ENCODE peak calls at places on chromosomes 1 and 21, in eight cellular contexts. Z is HCT116, S is kidney epithelial cell, U is Caco-2, W is GM12865, C is astrocyte of the cerebellum, P is HFF-Myc, K is cardiac fibroblast. O is an unnamed sample.

GRCh38 chr1:65177457-65177856 is 29.5 kb downstream of the AK4 start:
- DNase-seq in Z (peak), S (peak), U (no peak), W (no peak), C (peak), P (no peak), K (peak), O (no peak)

GRCh38 chr1:109901508-109902145 is 9.0 kb upstream of the CSF1 start:
- DNase-seq in Z (no peak), S (no peak), U (no peak), W (peak), C (no peak), P (no peak), K (no peak), O (peak)

GRCh38 chr1:32895325-32896215 is 5.6 kb downstream of the TMEM54 start:
- DNase-seq in Z (no peak), S (no peak), U (no peak), W (no peak), C (no peak), P (no peak), K (no peak), O (no peak)

GRCh38 chr1:203800001-203800400 is 4.6 kb downstream of the ZBED6 start:
- DNase-seq in Z (no peak), S (no peak), U (no peak), W (no peak), C (no peak), P (no peak), K (no peak), O (no peak)

GRCh38 chr1:162166934-162167615 is 97.6 kb downstream of the NOS1AP start:
- DNase-seq in Z (no peak), S (no peak), U (no peak), W (no peak), C (no peak), P (no peak), K (no peak), O (no peak)

GRCh38 chr1:173445656-173446055 is 31.5 kb upstream of the PRDX6 start:
- DNase-seq in Z (no peak), S (no peak), U (no peak), W (no peak), C (no peak), P (no peak), K (no peak), O (no peak)

GRCh38 chr21:46185717-46186116 is 1.5 kb upstream of the SPATC1L start:
- DNase-seq in Z (no peak), S (no peak), U (no peak), W (no peak), C (no peak), P (no peak), K (no peak), O (no peak)

GRCh38 chr1:170562644-170563338 is 30.8 kb downstream of the GORAB start:
- DNase-seq in Z (peak), S (peak), U (no peak), W (peak), C (peak), P (peak), K (peak), O (no peak)

GRCh38 chr1:11406845-11407244 is 72.1 kb upstream of the DISP3 start:
- DNase-seq in Z (no peak), S (no peak), U (no peak), W (peak), C (no peak), P (no peak), K (no peak), O (no peak)

GRCh38 chr1:232987046-232987445 is 36.6 kb downstream of the NTPCR start:
- DNase-seq in Z (no peak), S (no peak), U (no peak), W (no peak), C (no peak), P (no peak), K (no peak), O (no peak)

GRCh38 chr1:43799656-43800629 is 92.6 kb downstream of the ST3GAL3 start:
- DNase-seq in Z (no peak), S (no peak), U (no peak), W (no peak), C (peak), P (peak), K (peak), O (no peak)

GRCh38 chr1:194802572-194802971 is 1616.2 kb upstream of the B3GALT2 start:
- DNase-seq in Z (no peak), S (no peak), U (no peak), W (no peak), C (no peak), P (no peak), K (no peak), O (no peak)

GRCh38 chr1:204294371-204294770 is 65.4 kb downstream of the PLEKHA6 start:
- DNase-seq in Z (no peak), S (no peak), U (no peak), W (no peak), C (peak), P (peak), K (peak), O (peak)

GRCh38 chr1:111801071-111801850 is 45.6 kb downstream of the DDX20 start:
- DNase-seq in Z (no peak), S (no peak), U (no peak), W (no peak), C (no peak), P (no peak), K (no peak), O (no peak)

GRCh38 chr1:8889925-8890785 is 11.7 kb upstream of the ENO1 start:
- DNase-seq in Z (peak), S (no peak), U (no peak), W (no peak), C (peak), P (no peak), K (peak), O (peak)

GRCh38 chr1:229221106-229222019 is 49.5 kb upstream of the RAB4A start:
- DNase-seq in Z (no peak), S (no peak), U (peak), W (no peak), C (peak), P (no peak), K (peak), O (peak)

GRCh38 chr1:205567716-205568115 is 63.2 kb downstream of the CDK18 start:
- DNase-seq in Z (no peak), S (no peak), U (peak), W (no peak), C (no peak), P (no peak), K (no peak), O (no peak)

GRCh38 chr1:207335695-207336363 is 14.4 kb downstream of the CD55 start:
- DNase-seq in Z (no peak), S (no peak), U (no peak), W (peak), C (no peak), P (no peak), K (no peak), O (no peak)

GRCh38 chr1:197127513-197127912 is 19.0 kb downstream of the ASPM start:
- DNase-seq in Z (no peak), S (no peak), U (no peak), W (no peak), C (no peak), P (no peak), K (peak), O (no peak)

GRCh38 chr1:240031009-240031408 is 60.7 kb upstream of the FMN2 start:
- DNase-seq in Z (no peak), S (peak), U (no peak), W (no peak), C (peak), P (peak), K (peak), O (no peak)

GRCh38 chr21:34078915-34079314 is 5.5 kb downstream of the MRPS6 start:
- DNase-seq in Z (no peak), S (no peak), U (no peak), W (no peak), C (no peak), P (no peak), K (no peak), O (no peak)

GRCh38 chr1:207824691-207825090 is 72.8 kb downstream of the CD46 start:
- DNase-seq in Z (no peak), S (no peak), U (peak), W (peak), C (no peak), P (no peak), K (peak), O (no peak)

GRCh38 chr1:224615861-224616760 is at the start of gene CNIH3:
- DNase-seq in Z (no peak), S (no peak), U (peak), W (no peak), C (peak), P (peak), K (peak), O (no peak)

GRCh38 chr1:247111259-247111635 is 7.1 kb upstream of the ZNF669 start:
- DNase-seq in Z (no peak), S (no peak), U (no peak), W (no peak), C (no peak), P (no peak), K (no peak), O (no peak)

GRCh38 chr1:244306544-244306943 is 145.2 kb downstream of the ADSS2 start:
- DNase-seq in Z (no peak), S (no peak), U (no peak), W (no peak), C (no peak), P (no peak), K (no peak), O (no peak)

GRCh38 chr1:23478896-23479790 is 4.8 kb downstream of the ASAP3 start:
- DNase-seq in Z (no peak), S (no peak), U (peak), W (no peak), C (no peak), P (no peak), K (peak), O (peak)

GRCh38 chr21:44951186-44951915 is 11.5 kb downstream of the SLX9 start:
- DNase-seq in Z (no peak), S (no peak), U (no peak), W (no peak), C (no peak), P (no peak), K (no peak), O (no peak)

GRCh38 chr1:247102381-247102780 is 1.8 kb downstream of the ZNF669 start:
- DNase-seq in Z (no peak), S (no peak), U (no peak), W (no peak), C (no peak), P (no peak), K (peak), O (no peak)

GRCh38 chr1:150012611-150013010 is 2.1 kb upstream of the OTUD7B start:
- DNase-seq in Z (no peak), S (no peak), U (no peak), W (no peak), C (no peak), P (no peak), K (no peak), O (no peak)

GRCh38 chr21:26112127-26112742 is 58.3 kb downstream of the APP start:
- DNase-seq in Z (no peak), S (no peak), U (no peak), W (peak), C (no peak), P (no peak), K (peak), O (no peak)

GRCh38 chr1:69172003-69173000 is 395.4 kb upstream of the LRRC7 start:
- DNase-seq in Z (no peak), S (no peak), U (no peak), W (no peak), C (no peak), P (no peak), K (peak), O (no peak)

GRCh38 chr1:59486595-59486994 is 189.7 kb downstream of the FGGY start:
- DNase-seq in Z (no peak), S (no peak), U (no peak), W (no peak), C (no peak), P (no peak), K (peak), O (no peak)

GRCh38 chr1:20073247-20073646 is 3.3 kb downstream of the PLA2G5 start:
- DNase-seq in Z (no peak), S (no peak), U (no peak), W (no peak), C (no peak), P (no peak), K (no peak), O (no peak)

GRCh38 chr1:214840366-214840765 is 237.4 kb downstream of the CENPF start:
- DNase-seq in Z (no peak), S (peak), U (no peak), W (no peak), C (peak), P (no peak), K (no peak), O (no peak)

GRCh38 chr21:26130249-26130896 is 40.2 kb downstream of the APP start:
- DNase-seq in Z (no peak), S (no peak), U (no peak), W (no peak), C (no peak), P (no peak), K (peak), O (no peak)

GRCh38 chr1:171251042-171251740 is 2.9 kb downstream of the FMO1 start:
- DNase-seq in Z (peak), S (no peak), U (no peak), W (peak), C (no peak), P (no peak), K (no peak), O (no peak)

GRCh38 chr1:27787895-27788294 is 14.9 kb downstream of the STX12 start:
- DNase-seq in Z (no peak), S (no peak), U (no peak), W (no peak), C (peak), P (no peak), K (peak), O (no peak)

GRCh38 chr1:67937010-67937409 is 103.7 kb upstream of the GNG12 start:
- DNase-seq in Z (no peak), S (no peak), U (no peak), W (no peak), C (no peak), P (no peak), K (no peak), O (no peak)

GRCh38 chr1:25758466-25759070 is 41.4 kb upstream of the SELENON start:
- DNase-seq in Z (no peak), S (no peak), U (no peak), W (no peak), C (no peak), P (no peak), K (no peak), O (no peak)

GRCh38 chr1:103911450-103911849 is 161.8 kb downstream of the AMY1C start:
- DNase-seq in Z (no peak), S (no peak), U (no peak), W (no peak), C (no peak), P (no peak), K (no peak), O (no peak)

DNA sequence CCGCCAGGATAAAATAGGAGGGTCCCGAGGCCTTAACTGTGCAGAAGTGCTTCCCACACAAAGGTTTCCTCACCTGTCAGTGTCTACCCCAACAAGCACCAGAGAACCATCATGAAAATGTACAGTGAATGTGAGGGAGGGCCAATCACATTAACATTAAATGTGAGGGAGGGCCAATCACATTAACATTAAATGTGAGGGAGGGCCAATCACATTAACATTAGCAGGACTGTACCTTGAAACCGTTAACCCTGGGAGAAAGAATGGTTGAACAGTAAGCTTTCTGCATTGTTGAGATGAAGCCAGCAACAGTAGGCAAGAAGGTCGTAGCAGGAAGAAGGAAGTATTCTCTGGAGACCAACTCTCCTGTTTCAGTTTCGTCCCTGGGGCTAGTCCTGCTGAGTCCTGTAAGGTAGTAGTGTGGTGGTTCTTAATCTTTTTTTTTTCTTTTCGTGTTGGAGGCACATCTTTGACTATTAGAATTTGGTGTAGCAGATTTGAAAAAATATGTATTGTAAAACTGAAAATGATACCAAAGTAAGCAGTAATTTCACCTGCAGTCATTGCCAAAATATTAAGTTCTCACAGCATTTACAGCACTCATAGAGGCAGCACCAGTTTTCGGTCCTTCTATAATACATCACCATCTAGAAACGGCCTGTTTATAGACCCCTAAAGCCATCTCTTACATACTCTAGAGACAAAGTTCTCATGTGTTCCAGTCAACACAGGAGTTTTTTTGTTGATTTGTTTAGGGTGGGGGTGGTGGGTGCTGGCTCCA is 98.6 kb upstream of the PPP2R5A start:
- DNase-seq in Z (no peak), S (no peak), U (no peak), W (peak), C (no peak), P (no peak), K (peak), O (no peak)
- H3K4me3 ChIP-seq in Z (no peak), S (no peak), U (no peak), W (no peak), C (no peak), P (no peak), K (no peak), O (no peak)

GRCh38 chr1:3856923-3857790 is at the start of the genes CEP104 and DFFB:
- DNase-seq in Z (peak), S (peak), U (peak), W (peak), C (peak), P (peak), K (peak), O (peak)
- TF ChIP-seq CTCF in Z (peak), S (peak), U (no peak), W (peak), C (no peak), P (no peak), K (no peak), O (peak)

DNA sequence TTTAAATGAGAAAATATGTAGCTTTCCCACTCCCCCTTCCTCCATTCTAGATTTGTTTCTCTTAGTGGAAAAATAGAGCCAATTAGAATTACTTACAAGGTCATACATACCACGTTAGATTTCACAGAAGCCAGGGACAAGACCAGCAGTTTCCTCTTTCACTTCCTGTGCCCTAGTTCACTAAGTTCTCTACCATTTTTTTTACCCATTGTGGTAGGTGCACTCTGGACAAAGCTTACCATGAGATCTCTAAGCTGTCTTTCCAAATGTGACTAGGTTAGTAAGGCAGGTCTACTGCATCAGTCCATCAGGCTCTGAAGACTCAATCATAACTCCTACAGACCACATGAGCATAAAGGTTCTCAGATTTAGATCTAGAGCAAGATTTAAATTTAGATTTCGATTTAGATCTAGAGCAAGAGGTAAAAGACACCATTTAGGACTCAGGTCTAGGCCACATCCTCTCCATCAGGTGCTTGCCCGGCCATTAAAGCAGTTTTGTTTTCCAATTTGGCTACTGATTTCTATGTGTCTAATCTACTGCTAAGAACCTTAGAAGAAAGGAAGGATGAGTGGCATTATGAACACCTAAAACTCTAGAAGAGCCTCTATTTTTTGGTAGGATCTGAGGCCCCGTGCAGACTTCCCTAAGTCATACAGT is 235.3 kb downstream of the FAF1 start:
- DNase-seq in Z (no peak), S (no peak), U (no peak), W (peak), C (no peak), P (no peak), K (no peak), O (no peak)
- H3K4me3 ChIP-seq in Z (no peak), S (no peak), U (no peak), W (no peak), C (no peak), P (no peak), K (no peak), O (no peak)

DNA sequence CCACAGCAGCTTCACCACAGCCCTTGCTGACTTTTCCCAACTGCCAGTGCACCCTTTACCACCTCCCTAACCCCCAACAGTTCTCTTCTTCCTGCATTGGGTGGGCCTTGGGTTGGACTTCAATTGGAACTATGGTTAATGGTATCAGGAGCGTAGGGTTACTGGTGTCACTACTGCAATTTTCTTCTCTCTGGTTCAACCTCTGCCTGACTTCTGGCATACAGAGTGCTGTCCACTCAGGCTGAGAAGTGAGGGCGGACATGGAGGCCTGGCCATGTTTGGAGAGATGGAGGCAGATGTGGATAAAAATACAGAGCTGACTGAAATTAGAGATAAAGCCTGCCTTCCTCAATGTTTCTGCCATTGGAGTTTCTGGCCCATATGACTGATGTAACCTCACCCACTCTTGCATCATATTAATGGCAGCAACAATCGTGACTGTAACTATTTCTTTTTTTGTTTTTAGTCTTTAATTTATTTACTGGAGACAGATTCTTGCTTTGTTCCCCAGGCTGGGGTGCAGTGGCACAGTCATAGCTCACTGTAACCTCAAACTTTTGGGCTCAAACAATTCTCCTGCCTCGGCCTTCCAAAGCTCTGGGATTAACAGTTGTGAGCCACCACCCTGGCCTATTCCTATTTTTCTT is 87.8 kb downstream of the NAV1 start:
- DNase-seq in Z (no peak), S (no peak), U (no peak), W (no peak), C (no peak), P (no peak), K (no peak), O (no peak)
- TF ChIP-seq CTCF in Z (no peak), S (no peak), U (no peak), W (no peak), C (no peak), P (no peak), K (no peak), O (no peak)

DNA sequence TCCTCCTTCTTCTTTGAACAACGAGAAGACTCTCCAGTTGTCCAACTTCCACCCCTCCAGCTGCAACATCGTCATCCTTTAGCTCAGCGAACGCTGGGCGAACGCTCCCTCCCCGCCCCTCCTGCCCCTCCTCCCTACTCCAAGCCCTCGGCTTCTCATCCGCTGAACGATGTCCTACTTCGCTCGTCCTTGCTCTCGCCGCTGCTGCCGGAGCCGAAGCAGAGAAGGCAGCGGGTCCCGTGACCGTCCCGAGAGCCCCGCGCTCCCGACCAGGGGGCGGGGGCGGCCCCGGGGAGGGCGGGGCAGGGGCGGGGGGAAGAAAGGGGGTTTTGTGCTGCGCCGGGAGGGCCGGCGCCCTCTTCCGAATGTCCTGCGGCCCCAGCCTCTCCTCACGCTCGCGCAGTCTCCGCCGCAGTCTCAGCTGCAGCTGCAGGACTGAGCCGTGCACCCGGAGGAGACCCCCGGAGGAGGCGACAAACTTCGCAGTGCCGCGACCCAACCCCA is at the start of gene BCAN:
- DNase-seq in Z (no peak), S (no peak), U (no peak), W (no peak), C (no peak), P (no peak), K (peak), O (no peak)
- H3K4me3 ChIP-seq in Z (no peak), S (no peak), U (no peak), W (no peak), C (peak), P (no peak), K (no peak), O (no peak)

O was measured in LNCaP clone FGC.